ENCODE peak calls at places on chromosomes 11 and 22, in eight cellular contexts. One of them, this sample, is unnamed.

GRCh38 chr11:2434506-2435255 is 9.6 kb downstream of the TRPM5 start:
- DNase-seq in GM23248: no peak
- DNase-seq in colonic mucosa: no peak
- DNase-seq in HCT116: no peak
- DNase-seq in DND-41: no peak
- DNase-seq in IMR-90: no peak
- DNase-seq in fibroblast of lung: no peak
- DNase-seq in kidney: peak; percentile 15
- DNase-seq in this sample: no peak

GRCh38 chr11:9231848-9232177 is 33.3 kb downstream of the DENND5A start:
- DNase-seq in IMR-90: peak; percentile 72
- DNase-seq in fibroblast of lung: peak; percentile 75
- DNase-seq in kidney: no peak
- DNase-seq in colonic mucosa: no peak
- DNase-seq in DND-41: no peak
- DNase-seq in GM23248: peak; percentile 60
- DNase-seq in HCT116: no peak
- DNase-seq in this sample: peak; percentile 70

GRCh38 chr11:13169709-13170108 is 107.9 kb upstream of the BMAL1 start:
- DNase-seq in GM23248: peak; percentile 86
- DNase-seq in fibroblast of lung: peak; percentile 95
- DNase-seq in DND-41: no peak
- DNase-seq in kidney: no peak
- DNase-seq in HCT116: peak; percentile 48
- DNase-seq in colonic mucosa: no peak
- DNase-seq in IMR-90: peak; percentile 94
- DNase-seq in this sample: peak; percentile 93

GRCh38 chr22:37896181-37896592 is 9.9 kb upstream of the MICALL1 start:
- DNase-seq in colonic mucosa: peak; percentile 35
- DNase-seq in kidney: no peak
- DNase-seq in fibroblast of lung: no peak
- DNase-seq in HCT116: no peak
- DNase-seq in IMR-90: peak; percentile 33
- DNase-seq in GM23248: no peak
- DNase-seq in DND-41: peak; percentile 25
- DNase-seq in this sample: no peak

GRCh38 chr11:67584205-67584880 is 731 bp downstream of the GSTP1 start:
- DNase-seq in fibroblast of lung: peak; percentile 62
- DNase-seq in IMR-90: peak; percentile 54
- DNase-seq in DND-41: peak; percentile 78
- DNase-seq in HCT116: no peak
- DNase-seq in colonic mucosa: peak; percentile 88
- DNase-seq in kidney: peak; percentile 93
- DNase-seq in GM23248: peak; percentile 80
- DNase-seq in this sample: peak; percentile 42

GRCh38 chr11:16783321-16783801 is 44.9 kb downstream of the C11orf58 start:
- DNase-seq in fibroblast of lung: no peak
- DNase-seq in DND-41: no peak
- DNase-seq in HCT116: no peak
- DNase-seq in IMR-90: no peak
- DNase-seq in kidney: no peak
- DNase-seq in colonic mucosa: no peak
- DNase-seq in GM23248: no peak
- DNase-seq in this sample: no peak

GRCh38 chr11:19827399-19828135 is 114.9 kb downstream of the NAV2 start:
- DNase-seq in colonic mucosa: peak; percentile 25
- DNase-seq in DND-41: no peak
- DNase-seq in GM23248: no peak
- DNase-seq in HCT116: no peak
- DNase-seq in kidney: no peak
- DNase-seq in IMR-90: no peak
- DNase-seq in fibroblast of lung: no peak
- DNase-seq in this sample: no peak

GRCh38 chr22:28023036-28023435 is 104.0 kb upstream of the PITPNB start:
- DNase-seq in GM23248: no peak
- DNase-seq in IMR-90: no peak
- DNase-seq in fibroblast of lung: no peak
- DNase-seq in kidney: peak; percentile 29
- DNase-seq in HCT116: no peak
- DNase-seq in DND-41: no peak
- DNase-seq in colonic mucosa: peak; percentile 13
- DNase-seq in this sample: no peak

GRCh38 chr22:30821381-30821780 is 126.7 kb downstream of the OSBP2 start:
- DNase-seq in GM23248: no peak
- DNase-seq in fibroblast of lung: no peak
- DNase-seq in IMR-90: no peak
- DNase-seq in colonic mucosa: no peak
- DNase-seq in DND-41: no peak
- DNase-seq in HCT116: no peak
- DNase-seq in kidney: no peak
- DNase-seq in this sample: no peak

GRCh38 chr11:101187748-101188147 is 58.1 kb upstream of the PGR start:
- DNase-seq in DND-41: no peak
- DNase-seq in HCT116: no peak
- DNase-seq in GM23248: no peak
- DNase-seq in fibroblast of lung: no peak
- DNase-seq in kidney: no peak
- DNase-seq in colonic mucosa: no peak
- DNase-seq in IMR-90: no peak
- DNase-seq in this sample: no peak

GRCh38 chr11:5536482-5536881 is 11.9 kb downstream of the OR52H1 start:
- DNase-seq in DND-41: no peak
- DNase-seq in HCT116: no peak
- DNase-seq in fibroblast of lung: no peak
- DNase-seq in IMR-90: no peak
- DNase-seq in GM23248: no peak
- DNase-seq in colonic mucosa: no peak
- DNase-seq in kidney: no peak
- DNase-seq in this sample: no peak

GRCh38 chr11:29012507-29012906 is 904.3 kb downstream of the METTL15 start:
- DNase-seq in fibroblast of lung: no peak
- DNase-seq in colonic mucosa: no peak
- DNase-seq in HCT116: no peak
- DNase-seq in GM23248: no peak
- DNase-seq in DND-41: no peak
- DNase-seq in kidney: no peak
- DNase-seq in IMR-90: no peak
- DNase-seq in this sample: no peak

GRCh38 chr11:118418770-118419169 is 17.4 kb downstream of the ATP5MG start:
- DNase-seq in IMR-90: no peak
- DNase-seq in kidney: no peak
- DNase-seq in GM23248: no peak
- DNase-seq in fibroblast of lung: no peak
- DNase-seq in colonic mucosa: no peak
- DNase-seq in DND-41: no peak
- DNase-seq in HCT116: no peak
- DNase-seq in this sample: no peak

GRCh38 chr22:35411112-35411511 is 11.2 kb downstream of the MCM5 start:
- DNase-seq in DND-41: no peak
- DNase-seq in IMR-90: no peak
- DNase-seq in colonic mucosa: no peak
- DNase-seq in GM23248: no peak
- DNase-seq in kidney: no peak
- DNase-seq in fibroblast of lung: no peak
- DNase-seq in HCT116: no peak
- DNase-seq in this sample: no peak

GRCh38 chr22:44723801-44724200 is 21.8 kb downstream of the PRR5 start:
- DNase-seq in kidney: no peak
- DNase-seq in DND-41: no peak
- DNase-seq in colonic mucosa: no peak
- DNase-seq in fibroblast of lung: peak; percentile 20
- DNase-seq in IMR-90: peak; percentile 49
- DNase-seq in GM23248: no peak
- DNase-seq in HCT116: peak; percentile 64
- DNase-seq in this sample: no peak

GRCh38 chr22:29039148-29039547 is 22.5 kb downstream of the C22orf31 start:
- DNase-seq in colonic mucosa: no peak
- DNase-seq in DND-41: no peak
- DNase-seq in kidney: no peak
- DNase-seq in fibroblast of lung: no peak
- DNase-seq in GM23248: no peak
- DNase-seq in HCT116: no peak
- DNase-seq in IMR-90: no peak
- DNase-seq in this sample: no peak

GRCh38 chr22:29040385-29041275 is 21.0 kb downstream of the C22orf31 start:
- DNase-seq in kidney: no peak
- DNase-seq in colonic mucosa: peak; percentile 76
- DNase-seq in fibroblast of lung: peak; percentile 86
- DNase-seq in HCT116: peak; percentile 73
- DNase-seq in GM23248: peak; percentile 92
- DNase-seq in DND-41: peak; percentile 70
- DNase-seq in IMR-90: peak; percentile 93
- DNase-seq in this sample: peak; percentile 80

GRCh38 chr22:29032584-29032983 is 29.0 kb downstream of the C22orf31 start:
- DNase-seq in GM23248: peak; percentile 22
- DNase-seq in kidney: no peak
- DNase-seq in DND-41: no peak
- DNase-seq in fibroblast of lung: peak; percentile 30
- DNase-seq in IMR-90: peak; percentile 27
- DNase-seq in colonic mucosa: no peak
- DNase-seq in HCT116: no peak
- DNase-seq in this sample: peak; percentile 19

GRCh38 chr22:29041408-29041807 is 20.2 kb downstream of the C22orf31 start:
- DNase-seq in fibroblast of lung: peak; percentile 94
- DNase-seq in DND-41: no peak
- DNase-seq in HCT116: no peak
- DNase-seq in GM23248: peak; percentile 76
- DNase-seq in IMR-90: peak; percentile 82
- DNase-seq in colonic mucosa: no peak
- DNase-seq in kidney: no peak
- DNase-seq in this sample: peak; percentile 93

GRCh38 chr22:29037340-29037932 is 24.2 kb downstream of the C22orf31 start:
- DNase-seq in DND-41: no peak
- DNase-seq in IMR-90: no peak
- DNase-seq in kidney: no peak
- DNase-seq in fibroblast of lung: no peak
- DNase-seq in colonic mucosa: no peak
- DNase-seq in HCT116: no peak
- DNase-seq in GM23248: no peak
- DNase-seq in this sample: no peak
- H3K4me3 ChIP-seq in DND-41: no peak overlapping the region
- H3K4me3 ChIP-seq in IMR-90: no peak overlapping the region
- H3K4me3 ChIP-seq in kidney: no peak overlapping the region
- H3K4me3 ChIP-seq in fibroblast of lung: no peak overlapping the region
- H3K4me3 ChIP-seq in colonic mucosa: no peak overlapping the region
- H3K4me3 ChIP-seq in HCT116: no peak overlapping the region
- H3K4me3 ChIP-seq in GM23248: no peak overlapping the region
- H3K4me3 ChIP-seq in this sample: no peak overlapping the region

GRCh38 chr11:47512701-47513100 is 40.2 kb downstream of the CELF1 start:
- DNase-seq in IMR-90: no peak
- DNase-seq in GM23248: no peak
- DNase-seq in HCT116: no peak
- DNase-seq in fibroblast of lung: no peak
- DNase-seq in kidney: no peak
- DNase-seq in colonic mucosa: no peak
- DNase-seq in DND-41: no peak
- DNase-seq in this sample: no peak

GRCh38 chr11:47514825-47515647 is 37.9 kb downstream of the CELF1 start:
- DNase-seq in DND-41: no peak
- DNase-seq in IMR-90: peak; percentile 95
- DNase-seq in HCT116: no peak
- DNase-seq in GM23248: peak; percentile 89
- DNase-seq in colonic mucosa: no peak
- DNase-seq in fibroblast of lung: peak; percentile 95
- DNase-seq in kidney: no peak
- DNase-seq in this sample: peak; percentile 93

GRCh38 chr11:47518212-47518959 is 34.5 kb downstream of the CELF1 start:
- DNase-seq in IMR-90: no peak
- DNase-seq in fibroblast of lung: no peak
- DNase-seq in kidney: no peak
- DNase-seq in colonic mucosa: no peak
- DNase-seq in HCT116: no peak
- DNase-seq in GM23248: no peak
- DNase-seq in DND-41: no peak
- DNase-seq in this sample: no peak

GRCh38 chr11:47516155-47516554 is 36.8 kb downstream of the CELF1 start:
- DNase-seq in colonic mucosa: no peak
- DNase-seq in kidney: no peak
- DNase-seq in DND-41: no peak
- DNase-seq in GM23248: no peak
- DNase-seq in HCT116: no peak
- DNase-seq in IMR-90: no peak
- DNase-seq in fibroblast of lung: no peak
- DNase-seq in this sample: no peak

DNA sequence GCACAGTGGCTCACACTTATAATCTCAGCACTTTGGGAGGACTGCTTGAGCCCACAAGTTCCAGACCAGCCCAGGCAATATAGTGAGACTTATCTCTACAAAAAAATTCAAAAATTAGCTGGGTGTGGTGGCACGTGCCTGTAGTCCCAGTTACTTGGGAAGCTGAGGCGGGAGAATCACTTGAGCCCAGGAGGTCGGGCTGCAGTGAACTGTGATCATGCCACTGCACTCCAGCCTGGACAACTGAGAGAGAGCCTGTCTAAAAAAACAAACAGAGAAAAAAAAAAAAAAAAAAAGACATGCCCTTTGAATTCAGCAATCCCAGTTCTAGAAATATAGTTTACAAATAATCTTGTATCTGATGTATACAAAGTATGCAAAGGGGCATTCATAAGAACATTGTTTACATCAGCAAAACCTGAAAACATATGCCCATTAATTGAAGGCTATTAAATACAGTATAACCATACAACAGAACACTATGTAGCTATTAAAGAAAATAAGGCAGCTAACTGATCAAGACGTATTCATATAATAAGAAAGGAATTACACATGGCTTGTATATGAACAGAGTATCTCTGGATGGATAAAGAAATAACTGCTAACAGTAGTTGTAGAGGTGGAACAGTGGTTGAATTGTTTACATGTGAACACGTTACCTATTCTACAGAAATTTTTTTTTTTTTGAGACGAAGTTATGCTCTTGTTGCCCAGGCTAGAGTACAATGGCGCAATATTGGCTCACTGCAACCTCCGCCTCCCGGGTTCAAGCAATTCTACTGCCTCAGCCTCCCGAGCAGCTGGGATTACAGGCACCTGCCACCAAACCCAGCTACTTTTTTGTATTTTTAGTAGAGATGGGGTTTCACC is 35.7 kb downstream of the CELF1 start:
- DNase-seq in GM23248: no peak
- DNase-seq in HCT116: no peak
- DNase-seq in colonic mucosa: no peak
- DNase-seq in fibroblast of lung: no peak
- DNase-seq in kidney: no peak
- DNase-seq in IMR-90: no peak
- DNase-seq in DND-41: no peak
- DNase-seq in this sample: no peak
- H3K27ac ChIP-seq in GM23248: no peak overlapping the region
- H3K27ac ChIP-seq in HCT116: no peak overlapping the region
- H3K27ac ChIP-seq in colonic mucosa: no peak overlapping the region
- H3K27ac ChIP-seq in fibroblast of lung: no peak overlapping the region
- H3K27ac ChIP-seq in kidney: no peak overlapping the region
- H3K27ac ChIP-seq in IMR-90: no peak overlapping the region
- H3K27ac ChIP-seq in DND-41: no peak overlapping the region
- H3K27ac ChIP-seq in this sample: no peak overlapping the region

GRCh38 chr22:20503816-20504215 is 3.6 kb upstream of the MED15 start:
- DNase-seq in HCT116: no peak
- DNase-seq in kidney: no peak
- DNase-seq in GM23248: no peak
- DNase-seq in IMR-90: no peak
- DNase-seq in colonic mucosa: peak; percentile 81
- DNase-seq in fibroblast of lung: no peak
- DNase-seq in DND-41: no peak
- DNase-seq in this sample: no peak
- H3K9ac ChIP-seq in HCT116: no peak overlapping the region
- H3K9ac ChIP-seq in kidney: no peak overlapping the region
- H3K9ac ChIP-seq in GM23248: no peak overlapping the region
- H3K9ac ChIP-seq in IMR-90: no peak overlapping the region
- H3K9ac ChIP-seq in colonic mucosa: peak overlapping the region; percentile 78
- H3K9ac ChIP-seq in fibroblast of lung: no peak overlapping the region
- H3K9ac ChIP-seq in DND-41: no peak overlapping the region
- H3K9ac ChIP-seq in this sample: no peak overlapping the region

GRCh38 chr11:108929241-108929640 is 264.4 kb downstream of the DDX10 start:
- DNase-seq in fibroblast of lung: peak; percentile 98
- DNase-seq in HCT116: peak; percentile 8
- DNase-seq in kidney: no peak
- DNase-seq in DND-41: no peak
- DNase-seq in GM23248: peak; percentile 97
- DNase-seq in IMR-90: peak; percentile 99
- DNase-seq in colonic mucosa: no peak
- DNase-seq in this sample: peak; percentile 98
- H3K4me3 ChIP-seq in fibroblast of lung: no peak overlapping the region
- H3K4me3 ChIP-seq in HCT116: no peak overlapping the region
- H3K4me3 ChIP-seq in kidney: no peak overlapping the region
- H3K4me3 ChIP-seq in DND-41: no peak overlapping the region
- H3K4me3 ChIP-seq in GM23248: peak overlapping the region; percentile 54
- H3K4me3 ChIP-seq in IMR-90: peak overlapping the region; percentile 31
- H3K4me3 ChIP-seq in colonic mucosa: no peak overlapping the region
- H3K4me3 ChIP-seq in this sample: peak overlapping the region; percentile 5